ENCODE peak calls at places on chromosomes 12 and 14, in five cellular contexts. Y is HCT116, J is K562, D is H1, P is HepG2. N is an unnamed sample.

GRCh38 chr14:75191100-75191499 is 14.7 kb upstream of the TMED10 start:
- DNase-seq in Y (no peak), J (no peak), D (no peak), P (no peak), N (no peak)

GRCh38 chr12:4269279-4269991 is 4.1 kb upstream of the CCND2 start:
- DNase-seq in Y (no peak), J (peak), D (no peak), P (no peak), N (no peak)

GRCh38 chr12:47039079-47039478 is 40.3 kb upstream of the PCED1B start:
- DNase-seq in Y (no peak), J (no peak), D (no peak), P (no peak), N (no peak)

GRCh38 chr12:73629893-73630872 is 907.5 kb upstream of the ATXN7L3B start:
- DNase-seq in Y (no peak), J (no peak), D (peak), P (no peak), N (no peak)

GRCh38 chr12:49367381-49368239 is at the start of gene SPATS2:
- DNase-seq in Y (no peak), J (no peak), D (no peak), P (no peak), N (peak)

GRCh38 chr14:67359319-67359774 is 257 bp downstream of the ATP6V1D start:
- DNase-seq in Y (no peak), J (peak), D (no peak), P (peak), N (no peak)

GRCh38 chr12:116933101-116933500 is 22.4 kb downstream of the FBXW8 start:
- DNase-seq in Y (no peak), J (no peak), D (no peak), P (no peak), N (no peak)

GRCh38 chr12:57616383-57617101 is 5.3 kb downstream of the ARHGEF25 start:
- DNase-seq in Y (no peak), J (no peak), D (no peak), P (no peak), N (no peak)

GRCh38 chr12:31645944-31646343 is 13.5 kb upstream of the ETFBKMT start:
- DNase-seq in Y (no peak), J (no peak), D (no peak), P (no peak), N (no peak)

GRCh38 chr14:100221419-100222218 is 17.3 kb upstream of the YY1 start:
- DNase-seq in Y (no peak), J (peak), D (no peak), P (peak), N (peak)

GRCh38 chr12:116171549-116171948 is 105.9 kb downstream of the MED13L start:
- DNase-seq in Y (no peak), J (no peak), D (no peak), P (no peak), N (no peak)

GRCh38 chr14:23360496-23360895 is 4.5 kb downstream of the EFS start:
- DNase-seq in Y (no peak), J (peak), D (no peak), P (peak), N (no peak)

GRCh38 chr12:19957578-19957977 is 410.8 kb upstream of the PDE3A start:
- DNase-seq in Y (no peak), J (no peak), D (no peak), P (no peak), N (no peak)

GRCh38 chr12:53179694-53180269 is 740 bp upstream of the ZNF740 start:
- DNase-seq in Y (no peak), J (no peak), D (no peak), P (no peak), N (no peak)

GRCh38 chr12:122111070-122111750 is 32.7 kb downstream of the MLXIP start:
- DNase-seq in Y (peak), J (no peak), D (no peak), P (no peak), N (peak)

GRCh38 chr12:62774794-62775193 is 160.2 kb downstream of the PPM1H start:
- DNase-seq in Y (no peak), J (no peak), D (no peak), P (no peak), N (no peak)

GRCh38 chr12:123267335-123267920 is 4.2 kb downstream of the CDK2AP1 start:
- DNase-seq in Y (no peak), J (no peak), D (no peak), P (no peak), N (no peak)

GRCh38 chr12:123269395-123269892 is 2.2 kb downstream of the CDK2AP1 start:
- DNase-seq in Y (no peak), J (peak), D (no peak), P (peak), N (no peak)

GRCh38 chr12:123268850-123269249 is 2.8 kb downstream of the CDK2AP1 start:
- DNase-seq in Y (no peak), J (no peak), D (no peak), P (no peak), N (no peak)

GRCh38 chr12:123266679-123267277 is 4.9 kb downstream of the CDK2AP1 start:
- DNase-seq in Y (no peak), J (no peak), D (no peak), P (no peak), N (no peak)

GRCh38 chr12:123267991-123268843 is 3.4 kb downstream of the CDK2AP1 start:
- DNase-seq in Y (no peak), J (no peak), D (no peak), P (no peak), N (no peak)
- TF ChIP-seq JUND in Y (no peak), J (no peak), D (no peak), P (no peak), N (no peak)

DNA sequence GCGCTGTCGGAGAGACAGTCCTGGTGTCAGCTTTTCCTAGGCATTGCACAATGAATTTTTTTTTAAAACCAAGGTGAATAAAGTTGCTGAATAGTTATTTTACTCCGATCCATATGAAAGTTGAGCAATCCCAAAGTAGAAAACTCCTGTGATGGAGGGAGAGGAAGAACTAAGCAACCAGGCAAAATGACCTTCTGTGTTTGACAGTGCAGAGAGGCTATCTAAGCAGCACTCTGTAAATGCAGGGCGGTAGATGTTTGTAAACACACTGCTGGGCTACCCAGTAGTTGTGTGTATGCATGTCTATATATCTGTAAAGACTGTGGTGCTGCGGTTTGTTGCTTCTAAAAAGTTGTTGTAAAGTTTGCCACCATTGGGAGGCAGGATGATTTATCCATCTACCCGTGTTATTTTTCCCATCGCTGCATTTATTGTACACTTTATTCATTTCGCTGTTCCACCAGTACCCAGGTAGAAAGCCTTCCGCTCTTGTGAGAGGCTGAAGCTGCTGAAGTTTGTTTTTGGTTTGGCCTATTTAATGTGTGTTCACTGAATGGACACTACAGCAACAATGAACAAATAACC is 1.3 kb downstream of the ETV6 start:
- DNase-seq in Y (no peak), J (no peak), D (no peak), P (peak), N (no peak)
- TF ChIP-seq JUND in Y (no peak), J (no peak), D (no peak), P (no peak), N (no peak)

DNA sequence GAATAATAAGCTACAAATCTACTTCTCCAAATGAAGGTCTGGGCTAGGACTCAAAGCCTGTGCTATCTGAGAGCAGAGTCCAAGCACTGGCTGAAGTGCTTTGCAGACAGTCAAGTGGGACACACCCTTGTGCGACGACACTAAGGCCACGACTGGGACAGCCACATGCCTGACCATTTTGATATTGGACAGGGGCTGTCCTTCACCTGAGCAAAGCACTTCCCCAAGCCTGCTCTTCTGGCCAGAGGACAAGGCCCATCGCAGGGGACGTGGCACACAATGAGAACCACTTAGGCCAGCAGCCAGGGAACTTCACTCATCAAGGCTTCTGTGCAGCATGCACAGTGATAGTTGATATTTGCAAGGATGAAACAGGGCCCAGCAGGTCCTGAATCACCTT is 71.4 kb downstream of the RBM19 start:
- DNase-seq in Y (no peak), J (no peak), D (no peak), P (no peak), N (no peak)
- TF ChIP-seq JUND in Y (no peak), J (no peak), D (no peak), P (no peak), N (no peak)

DNA sequence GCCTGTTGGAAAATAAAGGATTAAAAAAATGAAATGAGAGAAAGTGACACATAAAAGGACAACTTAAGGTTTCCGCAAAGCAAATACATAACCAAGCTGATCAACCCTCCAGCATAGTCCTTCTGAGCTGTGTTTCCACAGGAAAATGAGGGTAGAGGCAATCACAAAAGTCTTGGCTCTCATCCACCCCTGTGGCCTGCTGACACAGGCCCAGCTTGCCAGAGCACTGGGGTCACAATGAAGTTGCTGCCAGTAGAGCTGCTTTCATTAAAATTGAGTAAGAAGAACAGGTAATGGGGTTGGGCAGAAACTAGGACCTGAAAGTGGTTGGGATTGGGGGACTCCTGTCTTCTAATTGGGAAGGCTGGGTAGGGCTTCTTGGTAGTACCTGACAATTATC is 65.9 kb downstream of the RERG start:
- DNase-seq in Y (no peak), J (no peak), D (no peak), P (no peak), N (no peak)
- TF ChIP-seq JUND in Y (no peak), J (no peak), D (no peak), P (no peak), N (no peak)

DNA sequence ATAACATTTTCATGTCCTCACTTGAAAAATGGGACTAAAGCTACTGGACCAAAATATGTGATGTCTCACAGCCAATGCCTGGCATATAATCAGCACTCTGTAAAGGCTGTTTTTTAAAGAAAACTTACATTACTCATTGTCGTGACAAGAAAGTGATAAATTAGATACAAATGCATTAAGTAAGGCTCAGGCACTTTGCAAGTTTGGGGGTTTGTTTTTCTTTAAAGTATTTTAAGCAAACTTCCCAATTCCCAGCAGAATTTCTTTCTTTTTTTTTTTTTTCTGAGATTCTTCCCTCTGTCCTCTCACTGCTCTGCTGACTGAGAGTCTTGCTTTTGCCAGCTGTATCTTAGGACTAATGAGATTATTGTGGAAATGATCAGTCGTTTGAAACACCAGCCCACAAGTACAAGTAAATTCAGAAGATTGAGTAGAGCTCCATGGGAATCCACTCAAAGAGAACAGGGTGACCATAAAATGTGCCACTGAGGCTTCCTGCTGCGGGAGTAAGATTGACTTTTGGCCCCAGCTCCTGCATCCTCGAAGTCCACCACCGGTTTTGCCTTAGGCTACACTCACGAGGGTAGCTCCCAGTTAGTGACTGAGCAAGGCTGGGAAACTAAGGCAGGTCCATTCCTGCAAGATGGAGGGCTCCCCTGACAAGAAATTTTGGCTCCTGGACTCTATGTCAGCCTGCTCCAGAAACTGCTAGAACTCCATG is 82.8 kb downstream of the TMTC1 start:
- DNase-seq in Y (no peak), J (no peak), D (no peak), P (no peak), N (no peak)
- TF ChIP-seq JUND in Y (no peak), J (no peak), D (no peak), P (no peak), N (no peak)

DNA sequence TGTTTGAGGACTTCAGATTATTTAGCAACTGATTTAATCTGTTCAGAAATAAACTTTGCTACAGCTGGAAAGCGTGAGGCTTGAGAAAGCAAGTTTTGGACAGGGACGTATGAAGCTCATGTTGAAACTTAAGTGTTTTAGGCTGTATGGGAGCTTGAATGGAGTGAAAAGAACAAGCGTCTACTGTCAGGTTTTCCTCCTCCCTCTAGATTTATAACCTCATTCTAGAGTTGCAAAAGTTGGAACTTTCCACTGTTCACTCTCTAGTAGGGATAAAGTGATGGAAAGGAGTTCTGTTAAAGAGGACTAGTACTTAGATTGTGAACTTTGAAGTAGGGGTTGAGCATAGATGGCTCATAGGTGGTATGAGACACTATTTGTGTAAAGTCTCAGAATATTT is 1.1 kb downstream of the PRPF39 start:
- DNase-seq in Y (no peak), J (no peak), D (no peak), P (peak), N (no peak)
- TF ChIP-seq JUND in Y (no peak), J (no peak), D (no peak), P (no peak), N (no peak)

GRCh38 chr14:106846218-106846617 is 1319.8 kb downstream of the TMEM121 start:
- DNase-seq in Y (no peak), J (no peak), D (no peak), P (no peak), N (no peak)
- TF ChIP-seq JUND in Y (no peak), J (no peak), D (no peak), P (no peak), N (no peak)

N was measured in T47D.